ENCODE peak calls at places on chromosomes 16 and 17, in four cellular contexts. Q is NCI-H1417, A is epithelial cell of esophagus, K is mesendoderm. S is an unnamed sample.
A peak's percentile ranks its signal among the peaks of the same experiment; 100 is the strongest.

GRCh38 chr16:75382611-75383010 is 50.7 kb downstream of the CFDP1 start:
- DNase-seq in A (peak; percentile 53), K (no peak), Q (no peak), S (no peak)

GRCh38 chr17:34620458-34620857 is 41.1 kb downstream of the TMEM132E start:
- DNase-seq in Q (peak; percentile 87), A (peak; percentile 46), K (no peak), S (no peak)

GRCh38 chr16:70778901-70779309 is 22.1 kb downstream of the VAC14 start:
- DNase-seq in Q (peak; percentile 34), A (peak; percentile 89), K (peak; percentile 87), S (no peak)

GRCh38 chr16:55672471-55672870 is 16.7 kb downstream of the SLC6A2 start:
- DNase-seq in A (no peak), K (no peak), Q (no peak), S (no peak)

GRCh38 chr17:51119415-51120356 is 982 bp downstream of the SPAG9 start:
- DNase-seq in K (peak; percentile 86), Q (peak; percentile 56), A (peak; percentile 46), S (no peak)

GRCh38 chr17:65362826-65363225 is 198.6 kb downstream of the AXIN2 start:
- DNase-seq in A (peak; percentile 34), K (no peak), Q (peak; percentile 57), S (no peak)

GRCh38 chr17:80859004-80859941 is 132.4 kb upstream of the CHMP6 start:
- DNase-seq in K (peak; percentile 22), Q (no peak), A (peak; percentile 80), S (no peak)

GRCh38 chr16:50266337-50267091 is at the start of gene ADCY7:
- DNase-seq in A (peak; percentile 83), Q (no peak), K (peak; percentile 83), S (peak; percentile 32)

GRCh38 chr17:9371019-9371418 is 204.6 kb downstream of the STX8 start:
- DNase-seq in Q (peak; percentile 96), A (peak; percentile 97), K (no peak), S (no peak)

GRCh38 chr17:19876524-19877161 is 8.9 kb upstream of the ULK2 start:
- DNase-seq in K (no peak), A (no peak), Q (no peak), S (no peak)

GRCh38 chr16:67862623-67863583 is 9.9 kb upstream of the EDC4 start:
- DNase-seq in A (peak; percentile 55), Q (no peak), K (no peak), S (no peak)

GRCh38 chr17:29614345-29615047 is 8.2 kb downstream of the CORO6 start:
- DNase-seq in K (no peak), Q (no peak), A (no peak), S (no peak)

GRCh38 chr17:48612456-48612853 is 1.6 kb upstream of the HOXB7 start:
- DNase-seq in A (no peak), Q (peak; percentile 96), K (no peak), S (no peak)

GRCh38 chr16:54466233-54466632 is 179.6 kb upstream of the IRX3 start:
- DNase-seq in Q (peak; percentile 95), A (no peak), K (no peak), S (no peak)

S was measured in NCI-H2107.